ENCODE peak calls at places on chromosomes 7 and 10, in five cellular contexts. M is stomach, K is H1, P is HCT116, T is transverse colon. L is an unnamed sample.

GRCh38 chr7:80134536-80135305 is at the start of gene GNAI1:
- DNase-seq in P (peak), M (peak), T (peak), K (peak), L (no peak)

GRCh38 chr10:132397036-132397541 is at the start of gene PWWP2B:
- DNase-seq in M (peak), P (no peak), K (no peak), T (peak), L (no peak)

GRCh38 chr10:43260911-43261577 is 5.8 kb downstream of the RASGEF1A start:
- DNase-seq in T (no peak), P (no peak), K (no peak), M (no peak), L (no peak)

GRCh38 chr7:48089415-48089975 is 430 bp downstream of the UPP1 start:
- DNase-seq in M (peak), T (peak), K (no peak), P (no peak), L (peak)

GRCh38 chr10:49037187-49037586 is 78.1 kb downstream of the VSTM4 start:
- DNase-seq in P (peak), K (no peak), T (no peak), M (no peak), L (no peak)

GRCh38 chr10:126222736-126223511 is 165.4 kb downstream of the ADAM12 start:
- DNase-seq in K (no peak), P (no peak), T (no peak), M (no peak), L (no peak)

GRCh38 chr7:147803625-147804024 is 786.9 kb upstream of the C7orf33 start:
- DNase-seq in M (no peak), K (no peak), P (no peak), T (no peak), L (no peak)

GRCh38 chr7:159083001-159083697 is 61.5 kb downstream of the VIPR2 start:
- DNase-seq in P (no peak), M (no peak), K (no peak), T (no peak), L (no peak)

GRCh38 chr7:2680792-2681490 is 7.1 kb upstream of the AMZ1 start:
- DNase-seq in P (peak), K (peak), M (peak), T (peak), L (peak)

GRCh38 chr10:17073720-17074547 is 55.7 kb downstream of the CUBN start:
- DNase-seq in K (no peak), P (no peak), M (no peak), T (no peak), L (no peak)

DNA sequence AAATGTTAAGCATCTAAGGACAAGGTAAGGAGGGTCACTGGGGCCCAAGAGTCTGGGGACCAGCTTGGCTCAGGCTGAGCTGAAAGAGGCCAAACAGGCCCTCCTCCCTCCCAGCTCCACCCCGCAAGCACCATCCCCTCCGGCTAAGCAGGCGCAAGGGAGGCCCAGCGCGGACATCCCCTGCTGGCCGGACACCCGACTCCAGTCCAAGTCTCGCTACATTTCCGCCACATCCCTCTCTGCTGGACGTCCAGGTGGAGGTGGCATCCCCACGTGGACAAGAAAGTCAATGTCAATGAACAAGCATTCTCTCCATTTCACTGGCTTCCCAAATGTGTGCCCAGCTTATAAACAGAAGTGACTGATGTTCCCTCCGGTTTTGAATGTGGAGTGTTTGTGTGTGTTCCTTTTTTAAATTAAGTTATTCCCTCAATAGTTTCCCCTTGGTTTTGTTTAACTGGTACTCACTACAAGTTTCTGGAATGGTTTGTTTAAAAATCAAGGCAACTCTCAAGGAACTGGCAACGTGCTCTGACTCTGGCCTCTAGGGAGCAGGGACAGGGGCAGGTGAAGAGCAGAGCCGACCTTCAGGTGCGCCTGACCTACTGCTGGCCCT is 35.4 kb downstream of the PSAP start:
- DNase-seq in K (no peak), M (no peak), P (no peak), T (no peak), L (no peak)
- TF ChIP-seq POLR2AphosphoS5 in K (no peak), M (no peak), P (no peak), T (no peak), L (no peak)

GRCh38 chr7:6709808-6710207 is 3.1 kb upstream of the ZNF12 start:
- DNase-seq in M (no peak), P (peak), T (no peak), K (no peak), L (no peak)

GRCh38 chr7:6705959-6706665 is 635 bp downstream of the ZNF12 start:
- DNase-seq in T (peak), K (no peak), M (peak), P (no peak), L (no peak)

GRCh38 chr7:6708304-6708703 is 1.6 kb upstream of the ZNF12 start:
- DNase-seq in T (no peak), M (no peak), K (no peak), P (no peak), L (no peak)

GRCh38 chr7:6706666-6707407 is at the start of gene ZNF12:
- DNase-seq in T (peak), K (peak), M (peak), P (peak), L (peak)
- TF ChIP-seq POLR2A in T (peak), K (no peak), M (no peak), P (peak), L (peak)

GRCh38 chr7:54653905-54654304 is 105.1 kb downstream of the SEC61G start:
- DNase-seq in M (no peak), P (no peak), K (no peak), T (no peak), L (no peak)
- TF ChIP-seq POLR2AphosphoS5 in M (no peak), P (no peak), K (no peak), T (no peak), L (no peak)

DNA sequence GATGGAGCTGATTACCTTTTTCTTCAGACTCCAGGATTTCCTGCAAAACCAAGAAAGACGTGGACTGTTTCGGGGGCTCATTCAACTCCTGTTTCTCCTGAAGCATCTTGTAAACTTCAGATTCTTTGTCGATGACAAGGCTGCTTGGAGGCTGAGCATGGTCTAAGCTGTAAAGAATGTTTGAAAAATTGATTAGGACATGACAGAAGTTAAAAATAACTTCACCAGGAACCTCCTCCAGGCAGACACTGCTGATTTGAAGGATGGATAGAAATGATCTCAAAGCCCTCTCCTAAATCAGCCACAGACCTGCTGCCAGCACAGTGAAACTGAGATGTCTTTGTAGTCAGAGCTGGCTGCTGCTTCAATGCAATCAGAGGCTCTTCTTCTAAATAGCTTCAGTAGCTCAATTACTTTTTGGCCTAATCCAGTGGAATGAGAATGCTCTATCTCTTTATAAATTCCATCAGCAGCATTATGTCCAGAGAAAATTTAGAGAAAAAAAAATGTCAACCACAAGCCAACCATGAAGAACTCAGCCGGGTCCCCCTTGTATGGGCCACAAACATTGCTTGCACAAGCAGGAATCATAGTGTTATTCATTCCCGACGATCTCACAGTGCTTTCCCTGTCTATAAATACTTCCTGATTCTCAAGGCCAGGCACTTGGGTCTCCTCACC is 43.5 kb downstream of the PDLIM1 start:
- DNase-seq in K (no peak), P (no peak), T (no peak), M (no peak), L (no peak)
- TF ChIP-seq POLR2A in K (no peak), P (no peak), T (no peak), M (no peak), L (no peak)

DNA sequence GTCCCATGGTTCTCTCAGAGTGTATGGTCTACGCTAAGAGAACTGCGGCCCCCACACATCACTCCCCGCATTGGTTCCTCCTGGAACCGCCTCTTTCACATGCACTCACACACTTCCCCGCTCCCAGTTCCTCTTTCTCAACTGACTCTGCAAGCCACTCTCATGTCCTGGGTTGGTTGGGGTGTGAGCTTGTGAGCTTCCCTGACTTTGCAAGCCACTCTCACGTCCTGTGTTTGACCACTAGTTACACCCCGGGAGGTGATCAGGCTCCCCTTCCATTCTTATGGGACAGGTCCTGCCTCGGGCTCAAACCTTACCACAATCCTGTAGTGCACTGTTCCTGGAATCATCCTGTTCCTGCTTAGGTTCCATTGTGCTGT is 105.0 kb downstream of the TRIM24 start:
- DNase-seq in K (no peak), T (no peak), M (no peak), P (no peak), L (no peak)
- TF ChIP-seq POLR2AphosphoS5 in K (no peak), T (no peak), M (no peak), P (no peak), L (no peak)

DNA sequence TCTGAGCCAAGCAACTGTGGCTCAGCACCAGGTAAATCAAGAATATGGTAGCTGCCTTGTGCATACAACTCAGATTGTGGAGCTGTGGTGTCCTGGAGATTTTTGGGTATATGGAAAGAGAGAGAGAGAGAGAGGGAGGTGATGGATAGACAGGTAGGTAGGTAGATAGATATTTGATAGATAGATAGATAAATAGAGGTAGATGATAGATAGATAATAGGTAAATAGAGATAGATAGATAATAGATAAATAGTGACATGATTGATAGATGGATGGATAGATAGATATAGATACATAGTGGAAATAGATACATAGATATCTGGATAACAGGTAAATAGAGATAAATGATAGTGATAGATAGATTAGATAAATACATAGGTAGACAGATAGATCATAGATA is 206.3 kb downstream of the KLF6 start:
- DNase-seq in P (no peak), M (no peak), T (no peak), K (no peak), L (no peak)
- TF ChIP-seq POLR2A in P (no peak), M (no peak), T (no peak), K (no peak), L (no peak)

GRCh38 chr7:101169838-101170531 is 4.6 kb upstream of the VGF start:
- DNase-seq in P (no peak), M (peak), T (peak), K (peak), L (peak)
- TF ChIP-seq POLR2AphosphoS5 in P (peak), M (no peak), T (no peak), K (no peak), L (no peak)

GRCh38 chr7:24981544-24981951 is 1.6 kb upstream of the OSBPL3 start:
- DNase-seq in T (peak), M (peak), K (peak), P (no peak), L (no peak)
- TF ChIP-seq POLR2A in T (no peak), M (no peak), K (no peak), P (no peak), L (no peak)

DNA sequence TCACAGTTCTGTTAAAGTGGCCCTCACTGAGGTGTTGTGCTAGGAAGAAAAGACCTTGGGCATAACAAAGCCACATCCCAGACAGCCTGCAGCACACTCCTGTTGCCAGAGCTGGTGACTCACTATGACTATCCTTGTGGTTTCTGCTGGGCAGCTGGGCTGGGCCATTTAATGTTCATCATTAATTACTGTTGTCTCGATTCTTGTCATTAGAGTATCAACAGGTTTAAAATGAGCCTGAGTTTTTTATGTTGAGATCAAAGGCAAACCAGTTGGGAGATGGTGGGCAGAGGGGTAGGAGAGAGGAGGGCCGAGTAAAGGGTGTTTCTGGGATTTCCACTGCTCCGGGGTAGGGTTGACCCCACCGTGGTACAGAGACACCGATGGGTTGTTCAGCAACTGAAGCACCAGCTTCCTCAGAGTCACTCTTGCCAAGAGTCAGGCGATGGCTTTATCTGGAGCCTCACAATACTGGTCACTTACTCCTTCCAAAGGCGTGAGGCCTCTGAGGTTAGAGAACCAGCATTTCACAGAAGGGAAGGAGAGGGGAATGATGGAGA is 128.7 kb upstream of the LYZL1 start:
- DNase-seq in T (no peak), K (no peak), P (peak), M (no peak), L (no peak)
- TF ChIP-seq POLR2AphosphoS5 in T (no peak), K (no peak), P (peak), M (no peak), L (no peak)